ENCODE peak calls at places on chromosomes 4 and X, in ten cellular contexts. K is tibial nerve, Y is heart left ventricle, A is breast epithelium, Z is psoas muscle, N is cardiac muscle cell, C is neuronal stem cell, G is Karpas-422, D is Peyer's patch, T is aorta. X is an unnamed sample.

GRCh38 chr4:157832596-157832995 is 340.2 kb downstream of the GASK1B start:
- DNase-seq in K (no peak), Y (no peak), A (no peak), Z (no peak), N (no peak), C (no peak), G (no peak), D (no peak), T (no peak), X (no peak)

GRCh38 chrX:149877157-149877556 is 3.8 kb upstream of the MAGEA8 start:
- DNase-seq in K (no peak), Y (no peak), A (no peak), Z (no peak), N (no peak), C (no peak), G (no peak), D (no peak), T (no peak), X (no peak)

GRCh38 chr4:80058740-80059139 is 14.3 kb downstream of the ANTXR2 start:
- DNase-seq in K (no peak), Y (no peak), A (no peak), Z (no peak), N (no peak), C (no peak), G (peak; percentile 55), D (no peak), T (no peak), X (no peak)

GRCh38 chrX:46837543-46838481 is 969 bp downstream of the RP2 start:
- DNase-seq in K (no peak), Y (no peak), A (no peak), Z (no peak), N (no peak), C (no peak), G (peak; percentile 60), D (no peak), T (no peak), X (no peak)

GRCh38 chrX:43882294-43882681 is at the start of gene MAOB:
- DNase-seq in K (no peak), Y (peak; percentile 53), A (no peak), Z (peak; percentile 78), N (peak; percentile 55), C (peak; percentile 20), G (no peak), D (peak; percentile 76), T (peak; percentile 62), X (no peak)

GRCh38 chr4:101419324-101420135 is 72.2 kb upstream of the PPP3CA start:
- DNase-seq in K (no peak), Y (no peak), A (no peak), Z (no peak), N (no peak), C (peak; percentile 27), G (no peak), D (no peak), T (no peak), X (no peak)

GRCh38 chrX:129842510-129843208 is 1.0 kb downstream of the ZDHHC9 start:
- DNase-seq in K (peak; percentile 14), Y (peak; percentile 7), A (no peak), Z (peak; percentile 54), N (peak; percentile 5), C (no peak), G (peak; percentile 57), D (peak; percentile 67), T (peak; percentile 52), X (no peak)

GRCh38 chr4:1211371-1211770 is 37.6 kb downstream of the CTBP1 start:
- DNase-seq in K (no peak), Y (no peak), A (no peak), Z (peak; percentile 28), N (no peak), C (no peak), G (no peak), D (peak; percentile 25), T (peak; percentile 33), X (no peak)

GRCh38 chrX:30301977-30302376 is 7.2 kb downstream of the NR0B1 start:
- DNase-seq in K (no peak), Y (no peak), A (no peak), Z (no peak), N (peak; percentile 70), C (peak; percentile 18), G (no peak), D (no peak), T (no peak), X (no peak)

GRCh38 chrX:150314186-150314585 is 48.9 kb upstream of the MAMLD1 start:
- DNase-seq in K (no peak), Y (no peak), A (no peak), Z (no peak), N (no peak), C (no peak), G (no peak), D (no peak), T (no peak), X (no peak)

GRCh38 chr4:141246243-141246642 is 25.5 kb downstream of the ZNF330 start:
- DNase-seq in K (no peak), Y (no peak), A (no peak), Z (no peak), N (peak; percentile 6), C (no peak), G (no peak), D (no peak), T (no peak), X (no peak)

GRCh38 chrX:152900937-152901445 is 3.1 kb downstream of the ZNF185 start:
- DNase-seq in K (no peak), Y (no peak), A (no peak), Z (no peak), N (no peak), C (no peak), G (no peak), D (no peak), T (no peak), X (no peak)

GRCh38 chr4:137524642-137525384 is 7.5 kb downstream of the PCDH18 start:
- DNase-seq in K (no peak), Y (no peak), A (no peak), Z (no peak), N (no peak), C (no peak), G (no peak), D (no peak), T (no peak), X (no peak)
- H3K4me1 ChIP-seq in K (no peaks in the 10 kb centered on the region), Y (no peaks in the 10 kb centered on the region), A (no peaks in the 10 kb centered on the region), Z (no peaks in the 10 kb centered on the region), N (no peaks in the 10 kb centered on the region), C (no peaks in the 10 kb centered on the region), G (no peaks in the 10 kb centered on the region), D (no peaks in the 10 kb centered on the region), T (peaks cover 10% of the 10 kb centered on the region), X (peaks cover 2% of the 10 kb centered on the region)

DNA sequence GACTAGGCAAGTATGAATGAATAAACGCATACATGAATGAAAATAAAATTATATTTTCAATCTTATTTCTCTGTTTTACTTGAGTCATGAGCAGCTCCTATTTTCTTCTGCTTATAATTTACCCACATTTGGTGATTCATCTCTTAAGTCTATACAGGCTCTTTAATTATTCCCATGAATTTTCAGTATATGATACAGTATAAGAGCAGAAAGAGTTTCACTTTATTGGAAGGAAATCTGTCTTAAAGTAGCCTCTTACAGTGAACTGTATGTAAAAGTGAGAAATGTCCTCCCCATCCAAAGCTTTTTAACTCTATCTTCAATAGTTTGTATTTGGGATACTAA is 50.8 kb downstream of the TMEM165 start:
- DNase-seq in K (no peak), Y (no peak), A (no peak), Z (no peak), N (no peak), C (no peak), G (no peak), D (no peak), T (no peak), X (no peak)
- H3K27ac ChIP-seq in K (no peak overlapping the region), Y (no peak overlapping the region), A (no peak overlapping the region), Z (no peak overlapping the region), N (no peak overlapping the region), C (no peak overlapping the region), G (no peak overlapping the region), D (no peak overlapping the region), T (no peak overlapping the region), X (no peak overlapping the region)

DNA sequence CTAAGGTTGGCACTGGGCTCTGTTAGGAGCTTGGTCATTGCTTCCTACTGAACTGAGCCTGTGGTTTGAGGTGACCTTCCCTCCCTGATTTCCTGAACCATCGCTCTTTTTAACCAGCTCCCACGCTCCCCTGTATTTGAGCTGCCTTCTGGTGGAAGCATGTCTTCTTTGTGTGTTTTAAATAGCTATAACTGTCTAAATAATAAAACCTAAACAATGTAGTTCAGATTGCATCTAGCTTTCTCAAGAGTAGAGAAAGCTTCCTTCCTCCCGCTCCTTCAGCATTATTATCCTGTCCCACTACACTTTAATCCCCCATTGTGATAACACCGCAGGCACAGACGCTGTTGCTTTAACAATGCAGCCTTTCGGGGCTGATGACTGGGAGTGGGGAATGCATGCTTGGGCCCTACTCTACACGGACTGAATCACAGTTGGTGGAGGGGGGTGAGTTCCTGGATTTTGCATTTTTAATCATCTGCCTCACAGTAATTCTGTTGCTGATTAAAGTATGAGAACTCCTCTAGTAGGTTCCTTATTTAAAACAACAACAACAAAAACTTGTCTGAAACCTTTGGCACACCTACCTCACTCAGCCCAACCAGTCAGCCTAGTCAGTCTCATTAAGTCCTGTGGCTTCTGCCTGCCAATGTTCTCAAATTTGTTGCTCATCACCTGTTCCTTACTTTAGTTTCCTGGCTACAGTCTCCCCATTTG is 6.6 kb downstream of the SMS start:
- DNase-seq in K (no peak), Y (no peak), A (no peak), Z (no peak), N (peak; percentile 69), C (no peak), G (no peak), D (no peak), T (no peak), X (no peak)
- H3K4me1 ChIP-seq in K (no peaks in the 10 kb centered on the region), Y (no peaks in the 10 kb centered on the region), A (no peaks in the 10 kb centered on the region), Z (no peaks in the 10 kb centered on the region), N (peaks cover 62% of the 10 kb centered on the region), C (peaks cover 6% of the 10 kb centered on the region), G (peaks cover 15% of the 10 kb centered on the region), D (no peaks in the 10 kb centered on the region), T (no peaks in the 10 kb centered on the region), X (peaks cover 5% of the 10 kb centered on the region)

DNA sequence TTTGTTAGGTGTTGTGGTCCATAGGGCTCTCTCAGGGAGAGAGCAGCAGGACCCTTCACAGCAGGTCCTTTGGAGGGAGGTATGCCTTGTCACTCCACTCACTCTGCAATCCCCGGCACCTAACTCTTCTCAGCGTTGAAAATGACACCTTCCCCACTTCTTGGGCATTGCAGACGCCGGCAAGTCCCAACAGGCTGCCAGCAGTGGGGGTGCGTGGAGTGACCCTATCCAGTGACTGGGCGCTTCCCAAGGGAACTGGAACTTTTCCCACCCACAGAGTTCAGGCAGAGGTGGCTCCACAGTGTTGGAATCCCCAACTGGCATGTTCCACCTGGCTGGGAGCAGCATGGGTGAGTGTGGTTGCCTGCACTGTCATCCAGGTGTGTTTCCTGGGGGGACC is 705.1 kb upstream of the FRG1 start:
- DNase-seq in K (no peak), Y (no peak), A (no peak), Z (no peak), N (no peak), C (no peak), G (no peak), D (no peak), T (no peak), X (no peak)
- H3K27ac ChIP-seq in K (no peak overlapping the region), Y (no peak overlapping the region), A (no peak overlapping the region), Z (no peak overlapping the region), N (no peak overlapping the region), C (no peak overlapping the region), G (no peak overlapping the region), D (no peak overlapping the region), T (no peak overlapping the region), X (no peak overlapping the region)

X was measured in iPS DF 6.9.